ENCODE peak calls at places on chromosome 13, in six cellular contexts. Z, G, E, P, V and H are unnamed samples.

GRCh38 chr13:30681489-30682242 is 53.7 kb upstream of the ALOX5AP start:
- DNase-seq in Z (peak), G (no peak), E (no peak), P (no peak), V (no peak), H (peak)

GRCh38 chr13:48398450-48399095 is 14.3 kb downstream of the LPAR6 start:
- DNase-seq in Z (peak), G (no peak), E (no peak), P (no peak), V (no peak), H (no peak)

GRCh38 chr13:43077446-43077845 is 54.1 kb downstream of the DNAJC15 start:
- DNase-seq in Z (no peak), G (no peak), E (no peak), P (no peak), V (no peak), H (no peak)

GRCh38 chr13:44755872-44756271 is 179.7 kb upstream of the TSC22D1 start:
- DNase-seq in Z (peak), G (peak), E (no peak), P (no peak), V (no peak), H (peak)

GRCh38 chr13:106491463-106491862 is 44.0 kb downstream of the EFNB2 start:
- DNase-seq in Z (no peak), G (no peak), E (no peak), P (no peak), V (no peak), H (no peak)

GRCh38 chr13:50757021-50757420 is 86.5 kb downstream of the DLEU7 start:
- DNase-seq in Z (no peak), G (no peak), E (no peak), P (no peak), V (no peak), H (no peak)

GRCh38 chr13:61415749-61416148 is at the start of gene PCDH20:
- DNase-seq in Z (no peak), G (no peak), E (no peak), P (no peak), V (no peak), H (peak)

GRCh38 chr13:113421673-113422270 is 31.5 kb downstream of the ADPRHL1 start:
- DNase-seq in Z (no peak), G (no peak), E (no peak), P (no peak), V (no peak), H (no peak)

GRCh38 chr13:62544928-62545327 is 1129.3 kb upstream of the PCDH20 start:
- DNase-seq in Z (no peak), G (no peak), E (no peak), P (no peak), V (no peak), H (no peak)

GRCh38 chr13:113536461-113537110 is 46.1 kb upstream of the DCUN1D2 start:
- DNase-seq in Z (no peak), G (no peak), E (no peak), P (no peak), V (no peak), H (peak)

GRCh38 chr13:30033681-30034447 is 183.4 kb upstream of the UBL3 start:
- DNase-seq in Z (peak), G (no peak), E (no peak), P (no peak), V (no peak), H (peak)

GRCh38 chr13:85241045-85241444 is 558.2 kb downstream of the SLITRK6 start:
- DNase-seq in Z (peak), G (no peak), E (no peak), P (no peak), V (no peak), H (no peak)

GRCh38 chr13:36345438-36346221 is 564 bp downstream of the SPART start:
- DNase-seq in Z (peak), G (no peak), E (peak), P (peak), V (peak), H (peak)

GRCh38 chr13:30978981-30979956 is 46.8 kb downstream of the TEX26 start:
- DNase-seq in Z (peak), G (peak), E (no peak), P (peak), V (no peak), H (no peak)

GRCh38 chr13:30679483-30680330 is 55.6 kb upstream of the ALOX5AP start:
- DNase-seq in Z (peak), G (peak), E (peak), P (peak), V (peak), H (peak)

GRCh38 chr13:66805657-66806056 is 424.5 kb downstream of the PCDH9 start:
- DNase-seq in Z (peak), G (no peak), E (no peak), P (no peak), V (no peak), H (no peak)

GRCh38 chr13:46367622-46368327 is 19.3 kb downstream of the RUBCNL start:
- DNase-seq in Z (peak), G (no peak), E (no peak), P (no peak), V (no peak), H (peak)

GRCh38 chr13:22031702-22032286 is 360.9 kb downstream of the FGF9 start:
- DNase-seq in Z (no peak), G (no peak), E (no peak), P (no peak), V (no peak), H (no peak)

GRCh38 chr13:97125051-97125809 is 96.9 kb upstream of the MBNL2 start:
- DNase-seq in Z (peak), G (peak), E (peak), P (no peak), V (no peak), H (no peak)

GRCh38 chr13:31631716-31632115 is 107.6 kb upstream of the RXFP2 start:
- DNase-seq in Z (no peak), G (no peak), E (no peak), P (no peak), V (no peak), H (no peak)